ENCODE peak calls at places on chromosomes 11 and 22, in eight cellular contexts. O is IMR-90, S is HepG2, Y is body of pancreas, G is heart left ventricle, V is A549, N is K562, B is HCT116. E is an unnamed sample.
A peak's percentile ranks its signal among the peaks of the same experiment; 100 is the strongest.

GRCh38 chr11:33891714-33892327 is at the start of gene LMO2:
- ATAC-seq in G (no peak), Y (no peak), S (no peak), V (no peak), O (no peak), B (no peak), N (peak; percentile 84), E (no peak)

GRCh38 chr22:31241200-31241599 is 29.1 kb downstream of the LIMK2 start:
- ATAC-seq in G (no peak), V (peak; percentile 36), B (peak; percentile 46), O (no peak), N (no peak), Y (no peak), S (no peak), E (no peak)

GRCh38 chr22:33919591-33920501 is at the start of gene LARGE1:
- ATAC-seq in N (no peak), O (peak; percentile 30), G (no peak), B (no peak), Y (peak; percentile 29), S (peak; percentile 42), V (peak; percentile 31), E (peak; percentile 11)

GRCh38 chr11:69277074-69277809 is 16.7 kb upstream of the MYEOV start:
- ATAC-seq in O (no peak), B (no peak), V (no peak), G (peak; percentile 44), N (no peak), Y (no peak), S (no peak), E (no peak)

GRCh38 chr11:120781486-120782120 is 242.3 kb upstream of the TBCEL start:
- ATAC-seq in N (no peak), O (no peak), B (no peak), S (no peak), G (no peak), Y (no peak), V (no peak), E (no peak)

GRCh38 chr11:128093689-128094088 is 493.7 kb downstream of the ETS1 start:
- ATAC-seq in B (no peak), Y (no peak), O (no peak), G (no peak), V (no peak), N (no peak), S (no peak), E (no peak)

GRCh38 chr22:20239063-20239950 is 28.8 kb downstream of the RTN4R start:
- ATAC-seq in G (peak; percentile 22), V (no peak), Y (peak; percentile 4), N (peak; percentile 52), B (no peak), S (no peak), O (peak; percentile 34), E (no peak)

GRCh38 chr11:24837112-24837511 is 340.3 kb downstream of the LUZP2 start:
- ATAC-seq in G (no peak), B (no peak), S (no peak), Y (no peak), N (no peak), O (no peak), V (no peak), E (no peak)

GRCh38 chr11:68038226-68038717 is 553 bp upstream of the TCIRG1 start:
- ATAC-seq in N (peak; percentile 29), S (peak; percentile 75), Y (peak; percentile 64), O (peak; percentile 6), G (no peak), B (peak; percentile 25), V (peak; percentile 22), E (peak; percentile 3)

GRCh38 chr11:116062526-116063171 is 558.4 kb upstream of the CADM1 start:
- ATAC-seq in Y (no peak), G (no peak), N (no peak), V (no peak), S (no peak), B (no peak), O (no peak), E (no peak)

GRCh38 chr11:6194065-6194581 is 4.9 kb upstream of the OR52W1 start:
- ATAC-seq in O (no peak), V (peak; percentile 47), Y (no peak), N (peak; percentile 39), S (no peak), B (no peak), G (no peak), E (no peak)

DNA sequence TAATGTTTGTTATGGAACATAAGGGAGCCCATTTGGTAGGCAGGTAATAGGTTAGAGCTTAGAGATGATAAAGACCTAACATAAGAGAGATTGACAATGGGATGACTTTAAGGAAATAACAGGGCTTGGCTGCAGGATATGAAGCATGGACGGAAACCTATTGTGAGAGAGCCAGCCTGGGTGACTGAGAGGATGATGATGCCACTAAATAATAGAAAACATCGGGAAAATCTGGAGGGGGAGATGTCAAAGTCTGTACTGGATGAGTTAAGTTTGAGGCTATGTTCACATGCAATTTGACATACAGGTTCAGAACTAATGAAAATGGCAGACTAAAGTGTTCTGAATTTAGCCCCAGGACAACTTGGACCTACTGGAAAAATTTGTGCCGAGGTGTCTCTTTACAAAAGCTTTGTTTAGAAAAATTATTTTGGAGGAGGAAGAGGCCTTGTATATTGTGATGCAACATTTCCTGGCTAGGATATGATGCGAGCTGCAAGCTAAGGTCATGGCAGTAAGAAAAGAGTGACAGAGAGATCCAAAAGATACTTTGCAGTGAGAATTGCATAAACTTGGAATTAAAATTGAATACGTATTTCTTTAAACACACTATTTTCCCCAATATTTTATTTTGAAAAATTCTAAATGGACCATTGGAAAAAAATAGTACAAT is 339.3 kb upstream of the PLET1 start:
- ATAC-seq in G (no peak), O (no peak), S (no peak), N (no peak), B (no peak), V (no peak), Y (no peak), E (no peak)
- H3K4me1 ChIP-seq in G (peaks cover 3% of the 10 kb centered on the region), O (no peaks in the 10 kb centered on the region), S (no peaks in the 10 kb centered on the region), N (no peaks in the 10 kb centered on the region), B (no peaks in the 10 kb centered on the region), V (no peaks in the 10 kb centered on the region), Y (no peaks in the 10 kb centered on the region), E (no peaks in the 10 kb centered on the region)

DNA sequence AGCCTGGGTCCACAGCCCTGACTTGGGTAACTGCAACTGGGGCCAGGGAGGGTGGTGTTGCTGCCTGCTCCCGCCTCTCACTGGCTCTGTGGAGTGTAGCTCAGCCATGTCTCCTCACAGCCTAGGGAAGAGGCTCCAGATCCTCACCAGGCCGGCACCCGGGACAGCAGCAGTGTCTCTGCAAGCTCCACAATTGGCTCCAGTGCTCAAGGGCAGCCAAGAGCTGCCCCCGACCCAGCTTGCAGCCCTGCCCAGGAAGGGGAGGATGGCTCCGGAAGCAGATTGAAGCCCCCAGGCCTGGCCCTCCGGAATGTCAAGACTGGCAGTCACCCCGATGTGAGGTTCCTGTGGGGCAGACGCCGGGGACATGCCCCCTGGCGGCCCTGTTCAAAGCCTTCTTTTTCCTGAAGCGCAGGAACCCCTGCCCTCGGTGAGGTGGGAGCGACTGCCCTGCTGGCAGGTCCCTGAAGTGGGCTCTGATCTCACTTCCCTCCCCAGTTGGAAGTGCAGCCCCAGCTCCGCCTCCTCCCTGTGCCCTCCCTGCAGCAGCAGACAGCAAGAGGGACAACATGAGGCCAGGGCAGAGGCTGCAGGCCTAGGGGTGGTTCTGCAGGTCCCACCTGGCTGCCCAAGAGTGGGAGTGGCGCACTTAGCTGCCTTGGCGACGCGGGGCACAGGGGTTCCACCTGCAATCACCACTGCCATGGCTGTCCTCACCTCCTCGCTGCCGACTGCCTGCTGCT is 816.2 kb upstream of the LUZP2 start:
- ATAC-seq in S (peak; percentile 90), V (no peak), N (no peak), B (no peak), Y (no peak), O (no peak), G (no peak), E (no peak)
- TF ChIP-seq POLR2A in S (no peak), V (no peak), N (no peak), B (no peak), Y (no peak), O (no peak), G (no peak), E (no peak)

DNA sequence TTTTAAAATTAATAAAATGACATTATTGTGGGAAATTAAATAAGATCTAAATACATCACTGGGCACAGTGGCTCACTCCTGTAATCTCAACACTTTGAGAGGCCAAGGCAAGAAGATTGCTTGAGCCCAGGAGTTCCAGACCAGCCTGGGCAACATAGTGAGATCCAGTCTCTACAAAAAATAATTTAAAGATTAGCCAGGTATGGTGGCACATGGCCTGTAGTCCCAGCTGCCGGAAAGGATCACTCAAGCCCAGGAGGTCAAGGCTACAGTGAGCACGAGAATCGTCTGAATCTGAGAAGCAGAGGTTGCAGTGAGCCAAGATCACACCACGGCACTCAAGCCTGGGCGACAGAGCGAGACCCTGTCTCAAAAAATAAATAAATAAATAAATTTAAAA is 15.9 kb upstream of the CARD10 start:
- ATAC-seq in B (no peak), V (no peak), N (no peak), G (no peak), O (no peak), S (no peak), Y (no peak), E (no peak)
- H3K4me1 ChIP-seq in B (peaks cover 30% of the 10 kb centered on the region), V (peaks cover 17% of the 10 kb centered on the region), N (peaks cover 11% of the 10 kb centered on the region), G (peaks cover 3% of the 10 kb centered on the region), O (peaks cover 6% of the 10 kb centered on the region), S (peaks cover 56% of the 10 kb centered on the region), Y (peaks cover 13% of the 10 kb centered on the region), E (no peaks in the 10 kb centered on the region)

GRCh38 chr11:66311470-66311964 is 5.3 kb downstream of the CD248 start:
- ATAC-seq in Y (no peak), G (no peak), N (no peak), B (peak; percentile 57), O (no peak), V (peak; percentile 6), S (peak; percentile 5), E (no peak)

GRCh38 chr11:66313321-66314185 is 3.3 kb downstream of the CD248 start:
- ATAC-seq in B (no peak), N (no peak), S (peak; percentile 11), O (peak; percentile 0), Y (no peak), G (no peak), V (no peak), E (no peak)

GRCh38 chr11:66314186-66314501 is 2.7 kb downstream of the CD248 start:
- ATAC-seq in G (no peak), Y (no peak), V (no peak), S (no peak), O (no peak), N (no peak), B (no peak), E (no peak)

GRCh38 chr11:66311965-66312548 is 4.8 kb downstream of the CD248 start:
- ATAC-seq in S (peak; percentile 69), Y (peak; percentile 80), O (peak; percentile 51), V (peak; percentile 83), B (peak; percentile 84), N (peak; percentile 88), G (peak; percentile 82), E (peak; percentile 84)

DNA sequence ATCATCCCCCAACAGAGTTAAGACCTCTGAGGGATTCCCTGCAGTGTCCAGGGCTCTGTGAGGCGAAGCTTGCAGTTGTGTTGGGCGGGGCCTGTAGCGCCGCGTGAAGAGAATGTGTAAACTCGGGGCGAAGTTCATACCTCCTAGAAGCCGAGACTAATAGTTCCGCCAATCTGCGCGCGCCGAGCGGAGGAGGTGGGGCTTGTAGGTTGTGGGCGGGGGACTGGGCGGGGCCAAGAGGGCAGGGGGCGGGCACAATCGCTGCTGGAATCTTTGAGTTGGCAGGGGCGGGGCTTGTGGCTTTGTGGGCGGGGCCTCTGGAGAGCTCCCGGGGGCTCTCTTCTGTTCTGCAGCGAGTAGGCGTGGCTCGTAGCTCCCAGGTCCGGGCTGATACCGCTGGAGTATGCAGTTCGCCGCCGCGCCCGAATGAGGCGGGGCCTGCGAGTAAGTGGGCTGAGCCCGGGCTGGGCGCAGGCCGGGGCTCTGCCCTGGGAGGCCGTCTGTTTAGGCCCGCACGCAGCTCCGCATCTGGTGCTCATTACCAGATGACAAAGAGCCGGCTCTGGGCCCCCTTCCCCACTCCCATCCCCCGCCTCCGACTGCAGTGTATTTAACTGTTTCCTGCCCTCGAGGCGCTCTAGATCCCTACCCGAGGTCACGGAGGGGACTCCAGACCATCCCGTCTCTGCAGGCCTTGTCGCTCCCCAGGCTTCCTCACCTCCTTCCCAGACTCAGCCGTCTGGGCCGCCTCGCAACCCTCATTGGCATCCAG is 4.1 kb downstream of the CD248 start:
- ATAC-seq in N (peak; percentile 94), B (peak; percentile 86), V (peak; percentile 75), O (peak; percentile 75), Y (peak; percentile 80), G (peak; percentile 90), S (peak; percentile 88), E (peak; percentile 89)
- TF ChIP-seq POLR2A in N (no peak), B (peak; percentile 1), V (peak; percentile 41), O (peak; percentile 68), Y (peak; percentile 48), G (peak; percentile 80), S (peak; percentile 42), E (peak; percentile 45)